ENCODE peak calls at places on chromosomes 12 and 14, in seven cellular contexts. W is lung, D is left ventricle myocardium inferior, X is GM13977, B is tibial artery, N is mucosa of descending colon, E is stomach. T is an unnamed sample.

GRCh38 chr14:58072288-58073071 is 79.5 kb downstream of the ARMH4 start:
- DNase-seq in D (no peak), W (peak; percentile 32), N (peak; percentile 41), B (peak; percentile 69), E (peak; percentile 33), X (peak; percentile 53), T (peak; percentile 46)

GRCh38 chr12:96190403-96191170 is 3.6 kb upstream of the ELK3 start:
- DNase-seq in X (no peak), B (no peak), W (no peak), E (no peak), D (no peak), N (no peak), T (no peak)

GRCh38 chr12:98725481-98726247 is 80.6 kb downstream of the APAF1 start:
- DNase-seq in E (no peak), B (no peak), W (no peak), N (peak; percentile 55), X (peak; percentile 59), D (no peak), T (peak; percentile 54)

GRCh38 chr12:42982828-42983227 is 393.3 kb upstream of the PRICKLE1 start:
- DNase-seq in B (no peak), E (no peak), N (no peak), W (no peak), D (no peak), X (no peak), T (no peak)

GRCh38 chr12:47223848-47224213 is 144.1 kb upstream of the AMIGO2 start:
- DNase-seq in D (peak; percentile 38), X (no peak), B (no peak), N (peak; percentile 72), W (no peak), E (peak; percentile 52), T (no peak)

GRCh38 chr12:110270125-110270962 is 10.7 kb upstream of the ATP2A2 start:
- DNase-seq in N (peak; percentile 38), W (no peak), X (no peak), D (peak; percentile 55), B (peak; percentile 60), E (peak; percentile 36), T (no peak)

GRCh38 chr12:5554711-5555110 is 122.8 kb downstream of the NTF3 start:
- DNase-seq in N (no peak), W (no peak), B (no peak), X (no peak), E (no peak), D (no peak), T (no peak)

GRCh38 chr12:666766-667308 is 3.6 kb upstream of the NINJ2 start:
- DNase-seq in B (no peak), W (no peak), N (no peak), D (no peak), E (no peak), X (no peak), T (peak; percentile 49)

GRCh38 chr12:62562892-62563291 is 96.3 kb downstream of the MON2 start:
- DNase-seq in N (no peak), E (no peak), W (no peak), X (no peak), D (no peak), B (no peak), T (no peak)

GRCh38 chr12:50105913-50106450 is 2.2 kb downstream of the GPD1 start:
- DNase-seq in X (no peak), N (no peak), E (no peak), W (no peak), B (no peak), D (no peak), T (no peak)

GRCh38 chr12:11026118-11026517 is 3.7 kb upstream of the TAS2R19 start:
- DNase-seq in W (no peak), B (no peak), D (no peak), N (no peak), E (no peak), X (no peak), T (no peak)

GRCh38 chr14:55446833-55447232 is 6.4 kb upstream of the TBPL2 start:
- DNase-seq in W (no peak), X (no peak), D (no peak), B (no peak), N (no peak), E (no peak), T (no peak)

GRCh38 chr14:20803221-20803620 is 577 bp upstream of the RNASE1 start:
- DNase-seq in D (peak; percentile 24), W (no peak), X (no peak), E (no peak), B (no peak), N (no peak), T (no peak)

GRCh38 chr14:20802341-20803084 is at the start of gene RNASE1:
- DNase-seq in W (peak; percentile 81), E (peak; percentile 71), B (peak; percentile 74), N (peak; percentile 84), D (peak; percentile 34), X (no peak), T (no peak)

GRCh38 chr14:20799955-20800544 is 2.6 kb downstream of the RNASE1 start:
- DNase-seq in B (peak; percentile 73), E (peak; percentile 33), D (peak; percentile 42), X (no peak), N (peak; percentile 18), W (peak; percentile 78), T (no peak)

GRCh38 chr14:20799444-20799843 is 3.2 kb downstream of the RNASE1 start:
- DNase-seq in D (no peak), B (no peak), N (no peak), E (no peak), W (no peak), X (no peak), T (no peak)

GRCh38 chr14:20801726-20802125 is 918 bp downstream of the RNASE1 start:
- DNase-seq in X (no peak), N (peak; percentile 51), E (peak; percentile 66), B (no peak), W (peak; percentile 75), D (peak; percentile 38), T (no peak)
- TF ChIP-seq CTCF in X (no peak), N (no peak), E (no peak), B (no peak), W (no peak), D (peak; percentile 33), T (no peak)

GRCh38 chr12:119681139-119681538 is 13.2 kb downstream of the PRKAB1 start:
- DNase-seq in D (no peak), B (no peak), W (no peak), N (no peak), X (no peak), E (no peak), T (no peak)
- TF ChIP-seq CTCF in D (no peak), B (no peak), W (no peak), N (no peak), X (no peak), E (no peak), T (no peak)

DNA sequence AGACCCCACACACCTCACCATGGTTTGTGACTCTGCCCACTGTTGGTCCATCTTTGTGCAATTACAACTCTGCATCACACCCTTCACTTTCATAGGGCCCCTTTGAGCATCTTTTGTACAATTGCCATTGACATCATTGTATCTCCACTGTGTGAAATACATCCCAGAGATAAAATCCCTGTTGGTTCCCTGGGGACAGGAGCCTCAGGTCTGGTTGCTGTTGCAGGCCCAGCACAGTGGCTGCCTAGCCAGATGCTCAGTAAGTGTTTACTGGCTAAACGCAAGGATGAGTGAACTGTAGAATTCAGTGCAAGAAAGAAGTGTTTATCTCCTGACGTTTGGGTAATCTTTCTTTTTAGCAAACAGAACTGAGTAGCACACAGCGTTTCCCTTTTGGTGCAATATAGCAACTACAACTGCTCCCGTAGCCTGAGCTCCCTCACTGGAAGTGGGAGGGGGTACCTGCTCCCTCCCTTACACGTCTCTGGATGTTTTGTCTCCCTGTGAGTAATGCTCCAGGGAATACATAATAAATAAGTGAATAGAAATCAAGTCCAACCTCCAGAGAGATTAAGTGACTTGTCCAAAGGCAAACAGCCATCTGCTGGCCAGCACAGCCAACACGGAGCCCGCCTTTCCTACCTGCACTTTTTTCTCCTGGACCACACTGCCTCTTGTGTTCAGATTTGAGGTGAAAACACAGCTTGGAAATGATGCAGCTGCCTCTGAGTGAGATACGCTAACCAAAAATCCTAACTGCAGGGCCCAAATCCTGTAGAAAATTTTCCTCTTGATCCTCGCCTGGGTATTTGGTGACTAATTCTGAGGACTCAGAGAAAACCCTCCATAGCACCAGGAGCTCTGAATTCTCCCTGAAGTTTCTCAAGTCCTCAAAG is 27.4 kb downstream of the GALNT16 start:
- DNase-seq in D (no peak), B (peak; percentile 59), E (no peak), W (no peak), X (no peak), N (no peak), T (no peak)
- TF ChIP-seq CTCF in D (no peak), B (no peak), E (no peak), W (no peak), X (no peak), N (no peak), T (no peak)

DNA sequence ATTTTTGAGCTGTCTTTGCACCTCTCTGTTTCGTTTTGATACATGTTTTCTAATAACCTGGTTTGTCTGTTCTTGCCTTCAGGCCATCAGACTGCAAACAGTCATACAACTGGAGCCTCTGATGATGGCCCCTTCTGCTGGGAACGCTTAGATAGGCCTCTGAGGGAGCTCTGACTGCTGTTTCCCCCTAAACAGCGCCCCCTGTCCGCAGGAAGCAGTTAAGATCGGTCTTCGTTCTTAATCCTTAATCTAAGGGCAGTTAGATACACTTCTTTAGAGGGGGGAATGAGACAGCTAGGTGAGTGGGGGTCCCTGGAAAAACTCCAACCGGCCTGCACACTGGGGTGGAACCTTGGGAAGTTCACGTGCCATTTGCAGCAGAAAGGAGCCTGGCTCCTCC is 1338.8 kb upstream of the SEL1L start:
- DNase-seq in E (no peak), X (no peak), B (no peak), W (no peak), N (no peak), D (no peak), T (no peak)
- TF ChIP-seq CTCF in E (no peak), X (peak; percentile 21), B (no peak), W (no peak), N (no peak), D (peak; percentile 11), T (no peak)

GRCh38 chr12:71503579-71504470 is 64.2 kb downstream of the LGR5 start:
- DNase-seq in W (no peak), B (no peak), D (no peak), N (peak; percentile 4), X (no peak), E (no peak), T (no peak)
- TF ChIP-seq CTCF in W (no peak), B (no peak), D (no peak), N (no peak), X (no peak), E (no peak), T (no peak)

GRCh38 chr14:93206793-93207467 is at the start of the genes GON7 and UBR7:
- DNase-seq in B (peak; percentile 98), D (peak; percentile 94), E (peak; percentile 94), N (peak; percentile 97), W (peak; percentile 97), X (peak; percentile 92), T (peak; percentile 95)
- TF ChIP-seq CTCF in B (peak; percentile 15), D (peak; percentile 47), E (no peak), N (peak; percentile 19), W (peak; percentile 14), X (peak; percentile 49), T (peak; percentile 37)

DNA sequence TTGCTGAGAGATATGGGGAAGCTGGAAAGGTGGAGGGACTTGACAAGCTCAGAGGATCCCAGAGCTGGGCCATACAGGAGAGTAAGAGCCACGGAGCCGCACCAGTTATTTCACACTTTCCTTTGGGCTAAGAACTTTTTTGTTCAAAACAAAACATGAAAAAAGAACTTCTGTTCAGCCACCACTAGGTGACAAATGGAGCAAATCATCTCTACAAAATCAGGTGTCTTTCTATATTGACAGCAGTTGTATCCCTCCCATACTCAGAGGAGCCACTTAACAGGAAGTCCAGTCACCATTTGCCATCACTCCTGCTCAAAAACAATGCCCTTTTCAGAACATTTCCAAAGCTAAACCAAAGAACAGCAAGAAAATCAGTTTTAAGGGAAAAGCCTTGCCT is 70.3 kb upstream of the DBX2 start:
- DNase-seq in X (no peak), E (no peak), B (no peak), W (no peak), N (no peak), D (no peak), T (no peak)
- TF ChIP-seq CTCF in X (no peak), E (no peak), B (no peak), W (no peak), N (no peak), D (no peak), T (no peak)